ENCODE peak calls at places on chromosomes 4 and X, in eight cellular contexts. D is endodermal cell, Y is IMR-90, F is H1, L is uterus, U is stomach, J is lung, W is neural progenitor cell. Z is an unnamed sample.

GRCh38 chr4:146638801-146639351 is at the start of gene POU4F2:
- DNase-seq in U (no peak), J (no peak), W (peak; percentile 76), F (peak; percentile 83), L (no peak), Y (no peak), D (peak; percentile 85), Z (peak; percentile 65)

GRCh38 chr4:37828843-37829242 is 2.4 kb downstream of the PGM2 start:
- DNase-seq in Y (no peak), J (no peak), U (no peak), D (no peak), W (no peak), L (no peak), F (no peak), Z (no peak)

GRCh38 chr4:169332595-169332994 is 61.8 kb upstream of the SH3RF1 start:
- DNase-seq in J (no peak), F (no peak), W (no peak), D (no peak), Y (no peak), U (no peak), L (no peak), Z (no peak)

GRCh38 chr4:30973993-30974392 is 253.8 kb downstream of the PCDH7 start:
- DNase-seq in Y (no peak), J (no peak), W (no peak), F (no peak), U (no peak), L (no peak), D (no peak), Z (no peak)

GRCh38 chrX:20620301-20620700 is 353.6 kb upstream of the RPS6KA3 start:
- DNase-seq in W (no peak), L (no peak), Y (no peak), F (no peak), J (no peak), D (no peak), U (no peak), Z (no peak)

GRCh38 chrX:75603833-75604232 is 81.0 kb upstream of the ZDHHC15 start:
- DNase-seq in D (no peak), W (peak; percentile 33), Y (peak; percentile 28), L (no peak), F (no peak), J (no peak), U (no peak), Z (peak; percentile 19)

GRCh38 chr4:47510506-47511143 is 25.6 kb downstream of the ATP10D start:
- DNase-seq in U (no peak), W (no peak), F (no peak), J (no peak), D (no peak), L (no peak), Y (peak; percentile 43), Z (peak; percentile 45)

GRCh38 chr4:148986951-148987350 is 544.7 kb upstream of the NR3C2 start:
- DNase-seq in Y (no peak), J (no peak), W (no peak), L (no peak), D (no peak), U (no peak), F (no peak), Z (no peak)

GRCh38 chrX:12480956-12481355 is 310.3 kb upstream of the PRPS2 start:
- DNase-seq in U (no peak), J (no peak), F (no peak), D (no peak), W (no peak), L (no peak), Y (peak; percentile 35), Z (no peak)

GRCh38 chr4:85968945-85969830 is 390.7 kb downstream of the MAPK10 start:
- DNase-seq in D (no peak), L (no peak), W (peak; percentile 57), Y (peak; percentile 72), J (no peak), U (no peak), F (no peak), Z (peak; percentile 77)

GRCh38 chr4:38958453-38958852 is 73.8 kb downstream of the TMEM156 start:
- DNase-seq in Y (peak; percentile 87), F (no peak), D (no peak), L (no peak), U (no peak), W (no peak), J (no peak), Z (no peak)

GRCh38 chrX:134236690-134237362 is at the start of gene CCDC160:
- DNase-seq in L (peak; percentile 14), Y (no peak), D (peak; percentile 90), J (no peak), F (peak; percentile 83), U (peak; percentile 73), W (peak; percentile 93), Z (peak; percentile 96)

DNA sequence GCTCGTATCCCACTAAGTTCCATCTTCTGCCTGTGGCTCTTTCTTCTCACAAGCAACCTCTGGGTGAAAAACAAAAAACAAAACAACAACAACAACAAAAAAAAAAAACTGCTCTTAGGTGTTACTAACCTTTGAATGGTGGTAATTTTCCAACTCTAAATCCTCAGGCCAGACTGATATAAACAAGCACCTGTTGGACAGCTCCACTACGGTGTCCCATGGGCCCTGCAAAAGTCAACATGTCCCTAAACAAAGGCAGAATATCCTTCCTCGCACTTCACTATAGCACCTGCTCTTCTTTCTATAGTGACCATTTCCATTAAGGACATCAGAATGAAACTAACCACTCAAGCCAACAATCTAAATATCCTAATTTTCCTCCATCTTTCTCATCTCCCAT is 54.6 kb upstream of the PARM1 start:
- DNase-seq in J (no peak), Y (no peak), L (no peak), W (no peak), F (no peak), U (no peak), D (no peak), Z (no peak)
- H3K4me1 ChIP-seq in J (no peaks in the 10 kb centered on the region), Y (no peaks in the 10 kb centered on the region), L (no peaks in the 10 kb centered on the region), W (no peaks in the 10 kb centered on the region), F (no peaks in the 10 kb centered on the region), U (peaks cover 10% of the 10 kb centered on the region), D (peaks cover 4% of the 10 kb centered on the region), Z (no peaks in the 10 kb centered on the region)

GRCh38 chr4:13955551-13955950 is 328.0 kb upstream of the BOD1L1 start:
- DNase-seq in J (no peak), U (no peak), L (no peak), Y (no peak), W (no peak), F (no peak), D (no peak), Z (no peak)

GRCh38 chr4:13947921-13948320 is 320.4 kb upstream of the BOD1L1 start:
- DNase-seq in J (no peak), W (no peak), F (no peak), U (no peak), Y (no peak), L (no peak), D (no peak), Z (no peak)

GRCh38 chr4:13950491-13950890 is 323.0 kb upstream of the BOD1L1 start:
- DNase-seq in D (no peak), W (no peak), Y (no peak), F (no peak), J (no peak), L (no peak), U (no peak), Z (no peak)

GRCh38 chr4:13956947-13957346 is 329.4 kb upstream of the BOD1L1 start:
- DNase-seq in U (no peak), W (no peak), F (no peak), J (no peak), Y (no peak), D (no peak), L (no peak), Z (no peak)

GRCh38 chr4:13953083-13953482 is 325.6 kb upstream of the BOD1L1 start:
- DNase-seq in U (no peak), F (no peak), W (peak; percentile 11), J (no peak), Y (no peak), L (no peak), D (peak; percentile 63), Z (no peak)
- TF ChIP-seq CTCF in U (no peak), F (no peak), W (no peak), J (no peak), Y (no peak), L (no peak), D (no peak), Z (no peak)

GRCh38 chrX:39757971-39758370 is 339.8 kb downstream of the BCOR start:
- DNase-seq in F (no peak), U (no peak), L (no peak), J (no peak), Y (peak; percentile 68), W (peak; percentile 21), D (no peak), Z (peak; percentile 79)

GRCh38 chrX:39755152-39756032 is 342.4 kb downstream of the BCOR start:
- DNase-seq in Y (peak; percentile 93), U (peak; percentile 78), L (peak; percentile 91), D (peak; percentile 78), W (peak; percentile 68), J (peak; percentile 49), F (no peak), Z (peak; percentile 94)

GRCh38 chrX:39758791-39759525 is 338.8 kb downstream of the BCOR start:
- DNase-seq in J (no peak), Y (no peak), U (no peak), F (no peak), L (no peak), D (no peak), W (no peak), Z (no peak)

GRCh38 chrX:39753296-39753996 is 344.3 kb downstream of the BCOR start:
- DNase-seq in L (no peak), W (no peak), J (no peak), Y (peak; percentile 73), U (peak; percentile 46), D (peak; percentile 82), F (no peak), Z (no peak)

DNA sequence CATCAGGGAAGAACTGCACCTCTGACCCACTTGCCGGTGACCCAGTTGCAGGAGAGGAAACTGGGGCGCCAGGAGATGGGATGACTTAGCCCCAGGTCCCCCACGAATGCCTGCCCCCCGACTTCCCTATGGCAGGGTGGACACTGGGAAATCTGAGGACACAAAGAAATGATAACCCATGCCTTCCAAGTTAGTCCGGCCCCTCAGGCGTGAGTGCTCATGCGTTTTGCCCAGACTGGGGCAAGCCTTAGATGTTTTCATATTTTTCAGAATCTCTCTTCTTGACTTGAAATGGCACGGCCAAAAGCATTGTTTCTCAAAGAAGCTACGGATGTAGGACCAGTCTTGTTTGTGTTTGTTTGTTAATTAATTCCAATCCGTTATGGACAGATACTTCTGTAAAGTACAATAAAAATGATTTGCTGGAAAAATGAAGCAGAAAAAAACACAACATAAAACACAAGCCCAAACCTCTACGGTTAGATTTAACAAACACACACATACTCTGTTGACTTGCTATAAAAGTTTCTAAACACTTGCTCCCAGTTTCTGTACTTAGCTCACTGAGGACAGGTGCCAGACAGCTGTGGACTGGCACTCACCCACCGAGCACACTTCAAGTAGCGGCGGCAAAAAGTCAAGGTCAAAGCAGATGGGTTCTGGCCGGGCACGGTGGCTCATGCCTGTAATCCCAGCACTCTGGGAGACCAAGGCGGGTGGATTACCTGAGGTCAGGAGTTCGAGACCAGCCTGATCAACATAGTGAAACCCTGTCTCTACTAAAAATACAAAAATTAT is 341.5 kb downstream of the BCOR start:
- DNase-seq in U (no peak), F (no peak), W (no peak), L (no peak), J (no peak), Y (no peak), D (no peak), Z (no peak)
- H3K27ac ChIP-seq in U (peak overlapping the region; percentile 66), F (no peak overlapping the region), W (no peak overlapping the region), L (peak overlapping the region; percentile 78), J (no peak overlapping the region), Y (peak overlapping the region; percentile 14), D (peak overlapping the region; percentile 81), Z (no peak overlapping the region)

DNA sequence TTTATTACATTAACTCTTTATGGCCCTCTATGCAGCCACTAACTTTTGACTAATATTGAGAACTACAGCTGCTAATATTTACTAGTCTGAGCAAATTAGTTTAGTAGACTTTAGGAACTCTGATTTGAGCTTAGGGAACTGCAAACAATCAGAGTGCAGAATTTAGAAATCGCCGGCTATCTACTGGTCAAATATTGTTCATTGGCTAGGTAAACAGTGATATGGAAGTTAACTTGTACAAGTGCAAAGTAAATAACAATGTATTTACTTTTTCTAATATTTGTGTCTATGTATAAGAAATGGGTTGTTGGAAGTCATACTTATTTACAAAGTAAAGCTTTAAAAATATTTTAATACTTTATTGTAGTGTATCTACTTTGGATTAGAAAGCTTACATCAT is 279.6 kb downstream of the CFAP299 start:
- DNase-seq in J (no peak), Y (no peak), D (no peak), L (no peak), U (no peak), F (no peak), W (no peak), Z (no peak)
- H3K4me1 ChIP-seq in J (peaks cover 1% of the 10 kb centered on the region), Y (no peaks in the 10 kb centered on the region), D (no peaks in the 10 kb centered on the region), L (no peaks in the 10 kb centered on the region), U (peaks cover 11% of the 10 kb centered on the region), F (no peaks in the 10 kb centered on the region), W (no peaks in the 10 kb centered on the region), Z (peaks cover 12% of the 10 kb centered on the region)